ENCODE peak calls at places on chromosomes 16 and 17, in four cellular contexts. V is GM12878, U is K562, N is HepG2. D is an unnamed sample.

GRCh38 chr16:85420501-85421337 is 192.4 kb upstream of the GSE1 start:
- DNase-seq in U (peak), N (peak), V (no peak), D (peak)

GRCh38 chr17:20083460-20083859 is 74.3 kb downstream of the SPECC1 start:
- DNase-seq in V (no peak), N (no peak), U (no peak), D (no peak)

GRCh38 chr17:79988163-79988971 is 47.3 kb downstream of the TBC1D16 start:
- DNase-seq in U (no peak), N (peak), V (no peak), D (no peak)

GRCh38 chr17:82367724-82368524 is 3.6 kb upstream of the UTS2R start:
- DNase-seq in N (peak), U (peak), V (no peak), D (peak)

GRCh38 chr16:73232555-73233422 is 184.9 kb upstream of the ZFHX3 start:
- DNase-seq in U (no peak), N (peak), V (no peak), D (no peak)

GRCh38 chr16:56120447-56121155 is 70.7 kb upstream of the GNAO1 start:
- DNase-seq in V (no peak), N (no peak), U (no peak), D (no peak)

GRCh38 chr17:82835122-82835521 is 4.7 kb downstream of the ZNF750 start:
- DNase-seq in N (no peak), V (no peak), U (no peak), D (no peak)

GRCh38 chr16:12741176-12741575 is 62.5 kb downstream of the CPPED1 start:
- DNase-seq in U (no peak), N (no peak), V (no peak), D (no peak)

GRCh38 chr16:12002447-12003006 is 26.0 kb downstream of the SNX29 start:
- DNase-seq in V (no peak), N (no peak), U (peak), D (no peak)

GRCh38 chr16:74107795-74108610 is 188.6 kb upstream of the PSMD7 start:
- DNase-seq in N (peak), U (peak), V (peak), D (peak)

GRCh38 chr17:64442550-64442971 is 6.4 kb upstream of the MILR1 start:
- DNase-seq in N (no peak), U (no peak), V (no peak), D (no peak)

GRCh38 chr17:21463779-21464407 is 87.7 kb downstream of the KCNJ12 start:
- DNase-seq in U (no peak), N (no peak), V (no peak), D (peak)

GRCh38 chr17:9204623-9205329 is 183.5 kb downstream of the NTN1 start:
- DNase-seq in U (no peak), N (no peak), V (no peak), D (no peak)

GRCh38 chr16:83675136-83675535 is 132.6 kb upstream of the HSBP1 start:
- DNase-seq in U (no peak), V (no peak), N (no peak), D (no peak)

GRCh38 chr17:41739661-41740352 is 5.4 kb upstream of the HAP1 start:
- DNase-seq in N (peak), V (no peak), U (no peak), D (no peak)

GRCh38 chr16:57859331-57859730 is 57.0 kb upstream of the KIFC3 start:
- DNase-seq in U (peak), N (peak), V (no peak), D (peak)

GRCh38 chr17:42679001-42679491 is 2.3 kb upstream of the PLEKHH3 start:
- DNase-seq in V (no peak), U (peak), N (peak), D (no peak)

GRCh38 chr17:78112508-78113471 is 15.8 kb downstream of the TMC6 start:
- DNase-seq in V (no peak), U (peak), N (peak), D (peak)

GRCh38 chr16:53080345-53081031 is 25.7 kb downstream of the CHD9 start:
- DNase-seq in U (no peak), V (no peak), N (no peak), D (no peak)

GRCh38 chr16:54597222-54597621 is 310.6 kb upstream of the IRX3 start:
- DNase-seq in V (no peak), N (no peak), U (no peak), D (no peak)

GRCh38 chr16:58500329-58501241 is 642 bp downstream of the NDRG4 start:
- DNase-seq in V (no peak), N (no peak), U (no peak), D (peak)

GRCh38 chr17:72409405-72410002 is 288.7 kb downstream of the SOX9 start:
- DNase-seq in N (no peak), V (no peak), U (no peak), D (no peak)

GRCh38 chr16:81319221-81319912 is 4.6 kb downstream of the GAN start:
- DNase-seq in U (peak), V (no peak), N (no peak), D (no peak)

GRCh38 chr17:22459953-22460350 is 767.6 kb downstream of the KCNJ18 start:
- DNase-seq in U (no peak), V (no peak), N (no peak), D (no peak)

GRCh38 chr16:66198641-66199040 is 167.8 kb upstream of the CDH5 start:
- DNase-seq in N (no peak), V (no peak), U (no peak), D (no peak)

GRCh38 chr16:1333854-1334719 is 642 bp downstream of the BAIAP3 start:
- DNase-seq in V (no peak), U (peak), N (no peak), D (peak)

GRCh38 chr17:2582493-2582892 is 11.0 kb upstream of the PAFAH1B1 start:
- DNase-seq in N (no peak), U (no peak), V (no peak), D (no peak)

GRCh38 chr16:20192801-20193200 is 119.1 kb upstream of the GPR139 start:
- DNase-seq in U (no peak), V (no peak), N (no peak), D (no peak)

DNA sequence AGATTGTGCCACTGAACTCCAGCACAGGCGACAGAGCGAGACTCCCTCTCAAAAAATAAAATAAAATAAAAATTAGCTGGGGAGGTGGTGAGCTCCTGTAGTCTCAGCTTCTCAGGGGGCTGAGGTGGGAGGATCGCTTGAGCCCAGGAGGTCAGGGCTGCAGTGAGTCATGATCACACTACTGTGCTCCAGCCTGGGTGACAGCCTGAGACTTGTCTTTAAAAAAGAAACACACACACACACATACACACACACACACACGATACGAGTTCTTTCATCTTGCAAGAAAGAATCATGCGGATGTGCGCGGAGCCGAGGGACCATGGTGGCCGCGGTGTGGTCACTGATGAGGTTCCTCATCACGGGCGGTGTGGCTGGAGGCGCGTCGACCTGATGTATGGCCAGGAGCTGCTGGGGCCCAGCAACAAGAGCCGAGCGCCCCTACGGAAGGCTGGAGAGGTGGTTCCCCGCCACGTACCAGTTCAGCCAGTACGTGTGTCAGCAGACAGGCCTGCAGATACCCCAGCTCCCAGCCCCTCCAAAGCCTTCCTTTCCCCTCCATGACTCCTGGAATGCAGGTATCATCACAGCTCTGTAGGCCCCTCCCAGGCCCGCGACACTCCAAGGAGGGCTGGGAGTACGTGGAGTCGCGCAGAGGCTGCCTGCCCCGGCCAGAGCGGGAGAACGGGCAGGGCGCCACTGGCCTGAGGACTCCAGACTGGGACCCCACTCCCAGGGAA is 20.7 kb downstream of the NXN start:
- DNase-seq in V (no peak), N (no peak), U (no peak), D (no peak)
- TF ChIP-seq CREM in V (no peak), N (no peak), U (no peak), D (no peak)

DNA sequence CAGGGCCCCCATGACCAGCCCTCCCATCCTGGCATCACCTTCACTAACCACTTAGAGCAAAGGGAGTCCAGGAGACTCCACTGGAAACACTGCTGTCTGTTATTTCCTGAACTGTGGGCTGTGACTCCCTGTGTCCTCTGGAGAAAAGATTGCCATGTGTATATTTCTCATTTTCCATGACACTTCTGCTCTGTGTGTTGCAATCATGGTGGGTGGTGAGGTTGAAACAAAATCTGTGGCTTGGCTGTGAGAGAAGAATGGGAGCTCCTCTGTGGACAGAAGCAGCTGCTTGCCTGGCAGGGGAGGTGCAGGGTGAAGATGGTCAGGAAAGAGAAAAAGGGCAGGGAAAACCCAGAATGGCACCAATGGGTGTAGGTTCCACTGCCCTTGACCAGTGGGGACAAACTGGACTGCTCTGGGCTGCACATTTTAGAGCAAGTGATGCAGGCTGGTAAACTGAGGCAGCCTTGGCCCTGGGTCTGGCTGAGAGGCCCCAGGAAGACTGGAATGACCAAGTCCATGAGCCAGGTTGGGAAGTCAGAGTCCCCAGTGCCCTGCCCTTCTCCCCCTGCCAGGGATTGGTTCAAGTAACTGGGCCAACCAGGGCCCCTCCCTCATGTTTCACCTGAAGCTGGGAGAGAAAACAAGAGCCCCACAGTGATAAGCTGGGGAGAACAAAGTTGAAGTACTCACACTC is 314.3 kb downstream of the C16orf95 start:
- DNase-seq in N (no peak), V (no peak), U (no peak), D (no peak)
- TF ChIP-seq CREM in N (no peak), V (no peak), U (no peak), D (no peak)

GRCh38 chr17:58172369-58173071 is 5.7 kb downstream of the OR4D2 start:
- DNase-seq in V (peak), U (peak), N (peak), D (peak)
- TF ChIP-seq CREM in V (no peak), U (no peak), N (no peak), D (no peak)

GRCh38 chr17:45149669-45150603 is 1.7 kb downstream of the HEXIM1 start:
- DNase-seq in V (no peak), N (no peak), U (peak), D (peak)
- TF ChIP-seq CREM in V (no peak), N (no peak), U (peak), D (no peak)

GRCh38 chr16:24758373-24758772 is 28.9 kb downstream of the TNRC6A start:
- DNase-seq in V (no peak), N (no peak), U (no peak), D (no peak)

GRCh38 chr16:24755201-24755874 is 25.9 kb downstream of the TNRC6A start:
- DNase-seq in V (no peak), U (no peak), N (no peak), D (no peak)

GRCh38 chr16:24754543-24754942 is 25.1 kb downstream of the TNRC6A start:
- DNase-seq in U (no peak), V (no peak), N (no peak), D (no peak)

GRCh38 chr16:24748242-24748641 is 18.8 kb downstream of the TNRC6A start:
- DNase-seq in V (no peak), U (no peak), N (no peak), D (no peak)

GRCh38 chr16:24753437-24753836 is 24.0 kb downstream of the TNRC6A start:
- DNase-seq in V (no peak), N (no peak), U (no peak), D (no peak)
- TF ChIP-seq CREM in V (no peak), N (no peak), U (no peak), D (no peak)

GRCh38 chr16:88331989-88332920 is 50.5 kb upstream of the ZNF469 start:
- DNase-seq in U (no peak), N (no peak), V (no peak), D (no peak)
- TF ChIP-seq CREM in U (no peak), N (no peak), V (no peak), D (no peak)

GRCh38 chr16:9042943-9043680 is 48.3 kb upstream of the HAPSTR1 start:
- DNase-seq in V (no peak), N (no peak), U (no peak), D (no peak)
- TF ChIP-seq CREM in V (no peak), N (no peak), U (no peak), D (no peak)

GRCh38 chr17:61483778-61484116 is 31.5 kb downstream of the TBX4 start:
- DNase-seq in U (no peak), N (no peak), V (no peak), D (no peak)
- TF ChIP-seq CREM in U (no peak), N (no peak), V (no peak), D (no peak)

GRCh38 chr17:539766-540165 is 174.9 kb downstream of the VPS53 start:
- DNase-seq in V (no peak), U (no peak), N (no peak), D (no peak)
- TF ChIP-seq CREM in V (no peak), U (no peak), N (no peak), D (no peak)

D was measured in WTC11.